ENCODE peak calls at places on chromosomes 13 and 19, in four cellular contexts. S is Peyer's patch, Z is GM12892, T is uterus. J is an unnamed sample.

GRCh38 chr19:21092107-21092506 is 10.1 kb downstream of the ZNF714 start:
- DNase-seq in S (no peak), Z (no peak), T (no peak), J (no peak)

GRCh38 chr13:41944635-41945401 is 16.1 kb downstream of the VWA8 start:
- DNase-seq in S (no peak), T (no peak), Z (no peak), J (no peak)

GRCh38 chr19:38288127-38288855 is 15.8 kb upstream of the C19orf33 start:
- DNase-seq in Z (no peak), S (no peak), T (no peak), J (no peak)

GRCh38 chr19:51664131-51664530 is 17.5 kb upstream of the SIGLEC14 start:
- DNase-seq in Z (no peak), S (no peak), T (no peak), J (no peak)

GRCh38 chr19:56245062-56245740 is 27.3 kb upstream of the EDDM13 start:
- DNase-seq in S (no peak), T (no peak), Z (no peak), J (no peak)

GRCh38 chr13:97284558-97284957 is 62.4 kb downstream of the MBNL2 start:
- DNase-seq in S (no peak), Z (no peak), T (no peak), J (no peak)

GRCh38 chr19:2289714-2290435 is 7.9 kb upstream of the PEAK3 start:
- DNase-seq in T (no peak), Z (peak), S (peak), J (peak)

GRCh38 chr19:1624458-1624857 is 19.2 kb upstream of the UQCR11 start:
- DNase-seq in Z (no peak), S (peak), T (peak), J (peak)

GRCh38 chr13:29490561-29490960 is 104.9 kb downstream of the SLC7A1 start:
- DNase-seq in Z (no peak), T (no peak), S (no peak), J (no peak)

GRCh38 chr19:42269518-42270345 is 680 bp downstream of the CIC start:
- DNase-seq in T (peak), Z (no peak), S (no peak), J (no peak)

GRCh38 chr19:7670790-7671189 is 1.9 kb downstream of the RETN start:
- DNase-seq in Z (no peak), T (no peak), S (no peak), J (no peak)

GRCh38 chr13:98415326-98416070 is 161.4 kb downstream of the STK24 start:
- DNase-seq in Z (no peak), T (no peak), S (no peak), J (no peak)

GRCh38 chr19:51719251-51719901 is 4.4 kb downstream of the HAS1 start:
- DNase-seq in Z (no peak), S (no peak), T (no peak), J (no peak)

GRCh38 chr13:34458756-34459462 is 483.2 kb upstream of the NBEA start:
- DNase-seq in S (no peak), T (peak), Z (no peak), J (no peak)

GRCh38 chr19:16593181-16593580 is 21.0 kb upstream of the SLC35E1 start:
- DNase-seq in T (no peak), Z (no peak), S (no peak), J (no peak)

GRCh38 chr19:44627631-44628030 is 14.3 kb downstream of the IGSF23 start:
- DNase-seq in S (no peak), Z (no peak), T (no peak), J (no peak)

GRCh38 chr19:47081095-47081494 is 32.5 kb downstream of the ZC3H4 start:
- DNase-seq in Z (no peak), S (no peak), T (no peak), J (no peak)

DNA sequence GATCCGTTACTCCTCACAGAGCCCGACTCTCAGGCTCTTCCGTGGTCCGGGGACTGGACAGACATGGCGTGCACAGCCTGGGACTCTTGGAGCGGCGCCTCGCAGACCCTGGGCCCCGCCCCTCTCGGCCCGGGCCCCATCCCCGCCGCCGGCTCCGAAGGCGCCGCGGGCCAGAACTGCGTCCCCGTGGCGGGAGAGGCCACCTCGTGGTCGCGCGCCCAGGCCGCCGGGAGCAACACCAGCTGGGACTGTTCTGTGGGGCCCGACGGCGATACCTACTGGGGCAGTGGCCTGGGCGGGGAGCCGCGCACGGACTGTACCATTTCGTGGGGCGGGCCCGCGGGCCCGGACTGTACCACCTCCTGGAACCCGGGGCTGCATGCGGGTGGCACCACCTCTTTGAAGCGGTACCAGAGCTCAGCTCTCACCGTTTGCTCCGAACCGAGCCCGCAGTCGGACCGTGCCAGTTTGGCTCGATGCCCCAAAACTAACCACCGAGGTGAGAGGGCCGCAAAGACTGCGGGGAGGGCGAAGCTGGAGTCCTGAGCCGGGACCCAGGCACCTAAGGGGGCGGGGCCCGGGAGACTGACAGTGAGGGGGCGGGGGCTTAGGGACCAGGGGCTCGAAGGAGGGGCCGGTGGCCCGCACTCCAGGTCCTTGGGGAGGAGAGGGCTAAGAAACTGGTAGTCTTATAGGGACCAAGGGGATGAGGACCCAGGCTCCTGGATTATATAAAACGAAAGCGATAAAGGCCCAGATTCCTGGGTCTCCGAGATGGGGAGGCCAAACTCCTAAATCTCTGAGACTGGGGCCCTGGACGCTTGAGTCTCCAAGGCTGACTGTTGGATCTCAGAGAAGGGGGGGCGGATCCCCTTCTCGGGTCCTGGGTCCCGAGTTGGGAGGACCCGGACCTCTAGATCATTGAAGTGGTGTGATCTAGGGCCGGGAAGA is 2.0 kb downstream of the ETV2 start:
- DNase-seq in Z (peak), T (peak), S (peak), J (peak)
- TF ChIP-seq POLR2A in Z (peak), T (peak), S (peak), J (peak)

DNA sequence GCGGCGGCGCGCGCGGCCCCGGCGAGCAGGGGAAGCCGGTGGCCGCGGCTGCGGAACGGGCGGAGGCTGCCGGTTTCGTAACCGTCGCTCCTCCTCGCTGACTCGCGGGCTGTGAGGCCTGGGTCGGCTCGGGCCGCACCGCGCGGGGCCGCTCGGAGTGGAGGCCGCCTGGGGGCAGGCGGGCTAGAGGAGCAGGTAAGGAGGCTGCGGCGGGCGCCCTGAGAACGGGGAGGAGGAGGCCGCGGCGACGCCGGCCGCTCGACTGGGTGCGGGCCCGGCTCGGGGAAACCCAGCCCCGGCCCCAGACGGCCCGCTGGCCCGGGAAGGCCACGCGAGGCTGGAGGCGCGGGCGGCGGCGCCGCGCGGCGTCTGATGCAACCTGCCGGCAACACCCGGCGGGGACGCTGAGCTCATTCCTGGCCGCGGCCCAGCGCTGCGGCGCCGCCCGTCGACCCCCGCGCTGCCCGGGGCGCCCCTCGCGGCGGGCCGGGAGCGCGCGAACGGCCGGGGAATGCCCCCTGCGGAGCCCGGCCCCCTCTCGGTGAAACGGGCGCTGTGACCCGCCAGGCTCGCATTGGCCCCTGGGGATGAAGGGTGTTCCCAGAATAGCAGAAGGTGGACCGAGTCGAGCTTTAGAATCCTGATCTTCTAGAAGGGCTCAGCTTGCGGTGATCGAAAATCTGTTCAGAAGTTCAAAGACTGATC is at the start of gene CEBPG:
- DNase-seq in S (peak), T (peak), Z (no peak), J (peak)
- TF ChIP-seq POLR2A in S (peak), T (peak), Z (peak), J (no peak)

DNA sequence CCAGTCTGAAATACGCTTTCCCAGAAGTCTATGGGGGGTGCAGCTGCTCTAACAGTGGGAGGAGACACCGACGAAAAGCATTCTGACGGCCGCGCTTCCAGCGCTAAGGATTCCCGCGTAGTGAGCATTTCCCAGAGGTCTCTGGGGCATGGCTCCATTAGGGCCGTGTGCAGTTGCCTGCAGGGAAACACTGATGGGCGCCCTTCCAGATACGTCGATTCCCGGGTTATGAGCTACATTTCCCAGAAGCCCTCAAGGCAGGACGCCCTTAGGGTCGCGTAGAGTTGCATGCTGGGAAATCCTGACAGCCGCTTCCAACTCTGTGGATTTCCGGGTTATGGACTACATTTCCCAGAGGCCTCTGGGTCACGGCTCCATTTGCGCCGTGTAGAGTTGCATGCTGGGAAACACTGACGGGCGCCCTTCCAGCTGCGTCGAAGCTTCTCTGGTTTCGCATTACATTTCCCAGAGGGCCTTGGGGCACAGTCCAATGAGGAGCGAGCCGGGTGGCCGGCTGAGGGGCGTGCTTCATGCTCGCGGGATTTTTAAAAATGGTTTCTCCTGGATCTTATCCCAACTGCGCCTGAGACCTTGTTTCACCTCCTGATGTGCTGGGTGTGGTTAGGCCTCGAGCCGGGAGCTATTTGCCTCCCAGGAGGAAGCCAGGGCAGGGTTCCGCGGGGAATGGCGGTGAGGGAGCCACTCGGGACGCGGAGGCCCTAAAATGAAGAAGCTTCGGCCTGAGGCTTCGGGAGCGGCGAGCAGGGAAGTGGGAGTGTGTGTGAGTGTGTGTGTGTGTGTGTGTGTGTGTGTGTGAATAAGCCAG is 17.2 kb upstream of the ZNF331 start:
- DNase-seq in S (peak), Z (peak), T (peak), J (peak)
- TF ChIP-seq POLR2A in S (no peak), Z (no peak), T (peak), J (no peak)

GRCh38 chr19:48569814-48570213 is 17.8 kb downstream of the SULT2B1 start:
- DNase-seq in Z (no peak), S (no peak), T (no peak), J (no peak)

GRCh38 chr19:48565090-48565489 is 13.1 kb downstream of the SULT2B1 start:
- DNase-seq in T (no peak), S (no peak), Z (no peak), J (no peak)

GRCh38 chr19:48573163-48573505 is 21.2 kb downstream of the SULT2B1 start:
- DNase-seq in Z (no peak), S (no peak), T (no peak), J (no peak)

GRCh38 chr19:48571378-48572162 is 19.6 kb downstream of the SULT2B1 start:
- DNase-seq in S (no peak), T (no peak), Z (no peak), J (no peak)

DNA sequence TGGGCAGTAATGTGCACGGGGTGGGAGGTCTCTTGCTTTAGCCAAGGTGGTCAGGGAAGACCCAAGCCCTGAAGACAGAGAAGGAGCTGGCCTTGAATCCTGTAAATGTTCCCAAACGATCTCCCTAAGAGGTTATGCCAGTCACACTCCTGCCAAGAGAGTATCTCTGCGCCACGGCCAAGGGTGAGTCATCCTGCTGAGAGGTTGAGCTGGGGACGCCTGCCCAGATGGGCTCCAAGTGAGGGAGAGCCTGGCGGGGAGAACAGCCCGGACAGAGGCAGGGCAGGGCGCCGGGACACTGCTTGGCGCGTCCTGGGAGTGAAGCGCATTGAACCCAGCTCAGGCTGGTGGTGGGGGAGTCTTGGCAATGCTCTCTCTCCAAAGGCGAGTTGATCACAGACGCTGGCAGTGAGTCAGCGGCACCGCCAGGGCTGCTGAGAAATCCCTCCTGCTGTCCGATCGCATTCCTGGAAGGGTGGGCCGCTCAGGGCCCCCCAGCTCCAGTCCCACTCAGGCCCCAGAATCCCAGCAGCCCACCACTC is 16.4 kb downstream of the SULT2B1 start:
- DNase-seq in Z (no peak), S (peak), T (peak), J (peak)
- TF ChIP-seq POLR2A in Z (no peak), S (no peak), T (no peak), J (no peak)

GRCh38 chr19:54434112-54434861 is 14.7 kb upstream of the LENG8 start:
- DNase-seq in S (no peak), Z (no peak), T (no peak), J (no peak)

GRCh38 chr19:54436031-54436523 is 12.9 kb upstream of the LENG8 start:
- DNase-seq in Z (no peak), T (no peak), S (no peak), J (no peak)

GRCh38 chr19:54435551-54436016 is 13.4 kb upstream of the LENG8 start:
- DNase-seq in S (no peak), Z (no peak), T (no peak), J (no peak)

GRCh38 chr19:54434862-54435174 is 14.2 kb upstream of the LENG8 start:
- DNase-seq in T (no peak), Z (no peak), S (no peak), J (no peak)

DNA sequence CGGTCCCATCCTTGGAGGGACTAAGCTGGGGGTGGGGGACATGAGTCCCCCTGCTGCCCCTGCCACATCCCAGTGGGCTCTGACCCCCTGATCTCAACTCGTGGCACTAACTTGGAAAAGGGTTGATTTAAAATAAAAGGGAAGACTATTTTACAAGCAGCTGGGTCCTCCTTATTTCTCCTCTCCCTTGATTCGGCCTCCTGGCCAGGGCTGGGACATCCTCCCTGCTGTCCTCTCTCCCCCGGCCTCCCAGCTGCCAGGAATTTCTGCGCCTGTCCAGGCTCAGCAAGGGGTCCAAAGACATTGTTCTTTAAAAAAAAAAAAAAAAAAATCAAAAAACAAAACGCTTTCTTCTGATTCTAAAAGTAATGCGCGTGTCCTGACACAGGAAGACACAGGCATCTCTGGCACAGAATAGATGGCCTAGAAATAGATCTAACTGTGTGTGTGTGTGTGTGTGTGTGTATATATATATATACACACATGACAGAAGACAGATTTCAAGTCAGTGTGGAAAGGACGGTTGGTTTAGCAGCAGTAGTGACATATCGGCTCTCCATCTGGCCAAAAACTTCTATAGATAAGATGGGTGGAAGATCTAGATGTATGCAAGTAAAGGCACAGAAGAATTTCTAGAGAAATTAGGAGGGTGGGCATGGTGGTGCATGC is 12.3 kb upstream of the LENG8 start:
- DNase-seq in Z (no peak), S (no peak), T (no peak), J (no peak)
- TF ChIP-seq POLR2A in Z (no peak), S (no peak), T (no peak), J (no peak)

GRCh38 chr19:55069137-55069858 is 6.3 kb upstream of the RDH13 start:
- DNase-seq in Z (no peak), S (peak), T (no peak), J (peak)
- TF ChIP-seq POLR2A in Z (no peak), S (no peak), T (no peak), J (peak)

GRCh38 chr19:45730389-45731288 is at the start of gene FBXO46:
- DNase-seq in Z (peak), S (peak), T (peak), J (peak)
- TF ChIP-seq POLR2A in Z (peak), S (peak), T (peak), J (peak)

DNA sequence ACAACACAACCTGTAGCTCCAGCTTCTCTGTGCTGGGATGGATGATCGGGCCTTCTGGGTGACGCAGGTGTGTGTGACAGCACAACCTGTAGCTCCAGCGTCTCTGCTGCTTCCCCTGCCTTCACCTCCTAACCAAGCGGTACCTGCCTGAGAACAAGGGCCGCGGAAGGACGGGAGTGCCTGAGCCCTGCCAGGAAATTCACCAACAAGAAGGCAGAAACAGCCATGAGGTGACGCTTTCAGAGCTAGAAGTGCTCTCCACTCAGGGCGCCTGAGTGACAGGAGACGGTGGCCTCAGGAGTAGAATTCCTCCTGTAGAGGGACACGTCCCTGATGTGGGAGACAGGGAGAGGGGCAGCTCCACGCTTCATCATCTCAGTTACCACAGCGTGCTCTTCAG is 17.4 kb downstream of the ZNF331 start:
- DNase-seq in T (no peak), Z (no peak), S (no peak), J (no peak)
- TF ChIP-seq POLR2A in T (no peak), Z (no peak), S (no peak), J (no peak)

GRCh38 chr19:40756502-40757110 is 5.6 kb downstream of the SNRPA start:
- DNase-seq in S (no peak), T (no peak), Z (no peak), J (no peak)

GRCh38 chr19:40755248-40755624 is 4.2 kb downstream of the SNRPA start:
- DNase-seq in S (no peak), Z (no peak), T (no peak), J (no peak)

GRCh38 chr19:40758491-40758890 is 7.5 kb downstream of the SNRPA start:
- DNase-seq in T (no peak), Z (no peak), S (no peak), J (no peak)

GRCh38 chr19:40762754-40763153 is 11.8 kb downstream of the SNRPA start:
- DNase-seq in Z (no peak), S (no peak), T (no peak), J (no peak)

GRCh38 chr19:40759352-40759751 is 8.3 kb downstream of the SNRPA start:
- DNase-seq in Z (no peak), T (no peak), S (no peak), J (no peak)
- TF ChIP-seq POLR2A in Z (no peak), T (no peak), S (no peak), J (no peak)

GRCh38 chr19:31180907-31181306 is 168.3 kb downstream of the TSHZ3 start:
- DNase-seq in S (no peak), T (no peak), Z (no peak), J (no peak)
- TF ChIP-seq POLR2A in S (no peak), T (no peak), Z (no peak), J (no peak)

J was measured in transverse colon.